ENCODE peak calls at places on chromosomes 13 and 19, in five cellular contexts. One of them, this sample, is unnamed.

GRCh38 chr19:15251010-15251748 is 18.9 kb upstream of the EPHX3 start:
- DNase-seq in AG04449: peak
- DNase-seq in GM13976: no peak
- DNase-seq in tibial nerve: no peak
- DNase-seq in Panc1: no peak
- DNase-seq in this sample: no peak

GRCh38 chr19:32471811-32472210 is 66.2 kb downstream of the DPY19L3 start:
- DNase-seq in AG04449: no peak
- DNase-seq in GM13976: no peak
- DNase-seq in tibial nerve: no peak
- DNase-seq in Panc1: no peak
- DNase-seq in this sample: no peak

GRCh38 chr19:17873661-17874422 is 2.1 kb downstream of the SLC5A5 start:
- DNase-seq in AG04449: no peak
- DNase-seq in GM13976: peak
- DNase-seq in tibial nerve: no peak
- DNase-seq in Panc1: no peak
- DNase-seq in this sample: no peak

GRCh38 chr19:44598880-44599279 is 14.5 kb upstream of the IGSF23 start:
- DNase-seq in AG04449: no peak
- DNase-seq in GM13976: no peak
- DNase-seq in tibial nerve: no peak
- DNase-seq in Panc1: no peak
- DNase-seq in this sample: no peak

GRCh38 chr13:21846605-21847004 is 175.7 kb downstream of the FGF9 start:
- DNase-seq in AG04449: no peak
- DNase-seq in GM13976: no peak
- DNase-seq in tibial nerve: no peak
- DNase-seq in Panc1: no peak
- DNase-seq in this sample: no peak

GRCh38 chr13:112510002-112510780 is 77.8 kb downstream of the TUBGCP3 start:
- DNase-seq in AG04449: no peak
- DNase-seq in GM13976: peak
- DNase-seq in tibial nerve: no peak
- DNase-seq in Panc1: no peak
- DNase-seq in this sample: peak

GRCh38 chr19:18194554-18195238 is 1.7 kb downstream of the MPV17L2 start:
- DNase-seq in AG04449: no peak
- DNase-seq in GM13976: no peak
- DNase-seq in tibial nerve: no peak
- DNase-seq in Panc1: no peak
- DNase-seq in this sample: peak

GRCh38 chr19:41233748-41234240 is 14.8 kb downstream of the AXL start:
- DNase-seq in AG04449: no peak
- DNase-seq in GM13976: no peak
- DNase-seq in tibial nerve: no peak
- DNase-seq in Panc1: no peak
- DNase-seq in this sample: no peak

GRCh38 chr19:18093439-18094161 is 4.0 kb upstream of the MAST3 start:
- DNase-seq in AG04449: no peak
- DNase-seq in GM13976: no peak
- DNase-seq in tibial nerve: no peak
- DNase-seq in Panc1: no peak
- DNase-seq in this sample: no peak

GRCh38 chr19:40257096-40257517 is 28.0 kb downstream of the AKT2 start:
- DNase-seq in AG04449: no peak
- DNase-seq in GM13976: no peak
- DNase-seq in tibial nerve: no peak
- DNase-seq in Panc1: no peak
- DNase-seq in this sample: no peak

GRCh38 chr13:84031120-84031519 is 148.8 kb upstream of the SLITRK1 start:
- DNase-seq in AG04449: no peak
- DNase-seq in GM13976: no peak
- DNase-seq in tibial nerve: no peak
- DNase-seq in Panc1: no peak
- DNase-seq in this sample: no peak
- TF ChIP-seq CTCF in AG04449: no peak
- TF ChIP-seq CTCF in GM13976: no peak
- TF ChIP-seq CTCF in tibial nerve: no peak
- TF ChIP-seq CTCF in Panc1: no peak
- TF ChIP-seq CTCF in this sample: no peak

GRCh38 chr19:35571406-35571965 is 8.0 kb upstream of the ATP4A start:
- DNase-seq in AG04449: no peak
- DNase-seq in GM13976: no peak
- DNase-seq in tibial nerve: no peak
- DNase-seq in Panc1: no peak
- DNase-seq in this sample: no peak
- TF ChIP-seq CTCF in AG04449: no peak
- TF ChIP-seq CTCF in GM13976: no peak
- TF ChIP-seq CTCF in tibial nerve: no peak
- TF ChIP-seq CTCF in Panc1: no peak
- TF ChIP-seq CTCF in this sample: no peak

DNA sequence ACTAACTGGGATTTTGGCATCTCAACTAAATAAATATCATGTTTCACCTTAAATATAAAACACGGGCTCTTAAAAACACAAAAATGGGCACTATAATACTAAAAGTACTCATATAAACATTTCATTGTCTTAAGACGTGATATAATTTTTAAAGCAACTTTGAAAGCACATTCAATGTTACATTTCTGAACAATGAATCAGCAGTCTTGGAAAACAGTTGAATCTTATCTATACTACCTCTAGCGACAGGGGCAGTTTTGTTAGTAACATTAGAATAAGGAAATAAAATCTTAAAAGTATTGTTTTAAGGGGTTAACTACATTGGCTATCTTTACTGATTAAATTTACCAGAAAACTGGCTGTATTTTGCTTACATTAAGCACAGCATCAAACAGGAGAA is 156.9 kb downstream of the UGGT2 start:
- DNase-seq in AG04449: no peak
- DNase-seq in GM13976: no peak
- DNase-seq in tibial nerve: no peak
- DNase-seq in Panc1: no peak
- DNase-seq in this sample: no peak
- TF ChIP-seq CTCF in AG04449: no peak
- TF ChIP-seq CTCF in GM13976: no peak
- TF ChIP-seq CTCF in tibial nerve: no peak
- TF ChIP-seq CTCF in Panc1: no peak
- TF ChIP-seq CTCF in this sample: no peak

GRCh38 chr13:55999709-56000108 is 1141.0 kb upstream of the PRR20A start:
- DNase-seq in AG04449: no peak
- DNase-seq in GM13976: no peak
- DNase-seq in tibial nerve: no peak
- DNase-seq in Panc1: no peak
- DNase-seq in this sample: no peak
- TF ChIP-seq CTCF in AG04449: no peak
- TF ChIP-seq CTCF in GM13976: no peak
- TF ChIP-seq CTCF in tibial nerve: no peak
- TF ChIP-seq CTCF in Panc1: no peak
- TF ChIP-seq CTCF in this sample: no peak

DNA sequence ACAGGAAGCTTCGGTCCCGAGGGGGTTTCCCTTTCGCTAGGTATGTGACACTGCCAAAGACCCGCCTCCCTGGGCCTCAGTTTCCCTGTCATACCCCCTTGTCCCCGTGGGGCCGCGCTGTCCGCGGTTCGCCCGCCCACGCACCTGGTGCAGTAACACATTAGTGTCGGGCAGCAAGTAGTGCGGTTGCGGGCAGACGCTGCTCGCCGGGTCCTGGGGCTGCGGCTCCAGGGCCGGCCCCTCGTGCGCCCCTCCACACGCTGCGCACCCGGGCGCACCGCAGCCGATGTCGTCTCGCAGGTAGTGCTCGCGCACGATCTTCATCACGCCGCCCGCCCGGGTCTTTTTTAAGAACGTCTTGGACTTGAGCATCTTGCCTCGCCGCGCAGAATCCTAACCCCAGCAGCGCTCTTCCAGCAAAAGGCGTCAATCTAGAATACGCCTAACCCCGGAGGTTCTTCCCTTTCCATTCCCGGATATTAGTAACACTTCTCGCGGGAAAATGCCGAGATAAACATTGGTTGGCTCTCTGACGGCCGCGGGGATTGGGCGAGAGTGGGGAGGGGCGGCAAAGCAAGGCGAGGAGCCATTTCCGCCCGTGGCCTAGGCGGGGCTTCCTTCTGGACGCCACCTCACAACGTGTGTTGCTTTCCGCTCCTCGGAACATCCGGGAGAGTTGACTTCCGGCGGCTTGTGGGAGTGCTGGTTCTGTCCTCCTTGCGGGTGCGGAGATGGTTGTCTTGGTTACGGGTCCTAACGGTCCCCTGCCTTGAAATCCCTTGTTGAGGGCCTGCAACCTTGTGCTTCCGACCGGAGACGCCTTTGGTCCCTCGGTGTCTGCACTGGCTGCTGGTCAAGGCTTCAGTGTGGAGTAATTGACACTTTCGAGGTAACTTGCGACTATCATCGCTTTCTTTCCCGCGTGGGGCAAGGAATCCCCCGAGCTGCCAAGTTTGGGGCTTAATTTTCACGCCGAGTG is at the start of the genes DIS3 and PIBF1:
- DNase-seq in AG04449: peak
- DNase-seq in GM13976: peak
- DNase-seq in tibial nerve: peak
- DNase-seq in Panc1: peak
- DNase-seq in this sample: peak
- TF ChIP-seq CTCF in AG04449: peak
- TF ChIP-seq CTCF in GM13976: peak
- TF ChIP-seq CTCF in tibial nerve: peak
- TF ChIP-seq CTCF in Panc1: no peak
- TF ChIP-seq CTCF in this sample: peak

GRCh38 chr19:30406220-30406944 is 34.2 kb downstream of the ZNF536 start:
- DNase-seq in AG04449: no peak
- DNase-seq in GM13976: no peak
- DNase-seq in tibial nerve: no peak
- DNase-seq in Panc1: no peak
- DNase-seq in this sample: no peak
- TF ChIP-seq CTCF in AG04449: peak
- TF ChIP-seq CTCF in GM13976: peak
- TF ChIP-seq CTCF in tibial nerve: peak
- TF ChIP-seq CTCF in Panc1: peak
- TF ChIP-seq CTCF in this sample: peak

DNA sequence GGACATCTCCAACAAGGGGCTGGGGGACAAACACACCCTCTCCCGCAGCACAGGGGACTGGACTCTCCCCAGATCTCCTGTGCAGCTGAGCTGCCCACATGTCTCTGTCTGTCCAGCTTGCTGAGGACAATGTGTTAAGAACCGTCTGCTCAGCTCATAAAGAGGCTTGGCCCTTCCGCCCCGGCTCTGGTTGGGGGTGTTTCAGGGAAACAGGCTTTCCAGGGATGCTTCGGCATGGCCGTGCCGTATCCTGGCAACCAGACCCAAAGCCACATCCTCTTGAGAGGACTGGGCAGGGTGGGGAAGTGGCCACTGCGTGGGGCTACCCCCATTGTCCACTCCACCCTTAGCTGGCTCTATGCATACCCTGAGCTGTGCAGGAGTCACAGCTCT is 41.1 kb upstream of the CHST8 start:
- DNase-seq in AG04449: no peak
- DNase-seq in GM13976: no peak
- DNase-seq in tibial nerve: no peak
- DNase-seq in Panc1: no peak
- DNase-seq in this sample: no peak
- TF ChIP-seq CTCF in AG04449: no peak
- TF ChIP-seq CTCF in GM13976: no peak
- TF ChIP-seq CTCF in tibial nerve: no peak
- TF ChIP-seq CTCF in Panc1: no peak
- TF ChIP-seq CTCF in this sample: no peak

DNA sequence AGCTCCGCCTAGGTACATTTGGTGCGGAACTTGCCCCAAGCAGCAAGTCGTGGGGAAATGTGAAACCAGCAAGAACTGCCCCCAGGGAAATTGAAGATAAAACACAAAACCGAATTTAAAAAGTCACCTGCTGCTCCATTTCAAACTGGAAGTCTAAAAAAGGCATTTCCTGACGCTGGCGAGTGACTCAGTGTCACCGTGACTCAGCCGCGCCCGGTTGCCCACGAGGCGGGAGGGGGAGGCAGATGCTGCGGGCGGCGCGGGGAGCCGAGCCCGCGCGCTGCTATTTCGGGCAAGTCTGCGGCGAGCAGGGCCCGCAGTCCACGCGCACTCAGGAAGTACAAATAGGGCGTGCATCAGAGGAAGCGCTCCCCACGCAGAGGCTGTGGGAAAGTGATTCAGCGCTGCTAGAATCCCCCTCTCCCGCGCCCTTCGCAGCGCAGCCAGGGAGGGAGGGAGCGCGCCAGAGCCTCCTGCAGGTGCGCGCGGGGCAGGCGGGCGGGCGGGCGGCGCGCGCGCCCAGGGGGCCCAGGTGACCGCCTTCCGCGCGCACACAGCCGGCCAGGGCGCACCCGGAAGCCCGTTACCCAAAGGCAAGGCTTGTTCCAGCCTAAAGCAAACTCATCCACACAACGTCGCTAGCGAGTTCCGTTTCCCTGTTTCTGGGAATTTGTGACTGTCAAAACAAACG is 168.8 kb downstream of the COL4A1 start:
- DNase-seq in AG04449: no peak
- DNase-seq in GM13976: peak
- DNase-seq in tibial nerve: no peak
- DNase-seq in Panc1: no peak
- DNase-seq in this sample: no peak
- TF ChIP-seq CTCF in AG04449: no peak
- TF ChIP-seq CTCF in GM13976: no peak
- TF ChIP-seq CTCF in tibial nerve: no peak
- TF ChIP-seq CTCF in Panc1: no peak
- TF ChIP-seq CTCF in this sample: peak

GRCh38 chr13:32314271-32314967 is 744 bp downstream of the ZAR1L start:
- DNase-seq in AG04449: no peak
- DNase-seq in GM13976: no peak
- DNase-seq in tibial nerve: peak
- DNase-seq in Panc1: no peak
- DNase-seq in this sample: no peak

GRCh38 chr13:32314968-32315254 is 252 bp downstream of the ZAR1L start:
- DNase-seq in AG04449: no peak
- DNase-seq in GM13976: peak
- DNase-seq in tibial nerve: no peak
- DNase-seq in Panc1: peak
- DNase-seq in this sample: peak

GRCh38 chr13:32316030-32316344 is 679 bp downstream of the BRCA2 start:
- DNase-seq in AG04449: no peak
- DNase-seq in GM13976: peak
- DNase-seq in tibial nerve: no peak
- DNase-seq in Panc1: no peak
- DNase-seq in this sample: no peak

GRCh38 chr13:32316476-32316875 is 1.2 kb downstream of the BRCA2 start:
- DNase-seq in AG04449: no peak
- DNase-seq in GM13976: no peak
- DNase-seq in tibial nerve: no peak
- DNase-seq in Panc1: no peak
- DNase-seq in this sample: no peak

GRCh38 chr13:32315255-32316029 is at the start of the genes BRCA2 and ZAR1L:
- DNase-seq in AG04449: no peak
- DNase-seq in GM13976: peak
- DNase-seq in tibial nerve: peak
- DNase-seq in Panc1: peak
- DNase-seq in this sample: peak
- TF ChIP-seq CTCF in AG04449: no peak
- TF ChIP-seq CTCF in GM13976: no peak
- TF ChIP-seq CTCF in tibial nerve: peak
- TF ChIP-seq CTCF in Panc1: no peak
- TF ChIP-seq CTCF in this sample: no peak

GRCh38 chr19:50710094-50710493 is 9.5 kb downstream of the SHANK1 start:
- DNase-seq in AG04449: no peak
- DNase-seq in GM13976: no peak
- DNase-seq in tibial nerve: no peak
- DNase-seq in Panc1: no peak
- DNase-seq in this sample: no peak
- TF ChIP-seq CTCF in AG04449: peak
- TF ChIP-seq CTCF in GM13976: no peak
- TF ChIP-seq CTCF in tibial nerve: no peak
- TF ChIP-seq CTCF in Panc1: no peak
- TF ChIP-seq CTCF in this sample: no peak